ENCODE peak calls at places on chromosomes 11 and 22, in four cellular contexts. A is tibial nerve, V is neural progenitor cell, D is GOT3. N is an unnamed sample.

GRCh38 chr11:124442847-124443246 is 2.6 kb downstream of the OR8B8 start:
- DNase-seq in A (no peak), V (no peak), D (no peak), N (no peak)

GRCh38 chr11:65206441-65206841 is 24.7 kb downstream of the CAPN1 start:
- DNase-seq in A (no peak), V (no peak), D (no peak), N (no peak)

GRCh38 chr11:14190992-14191773 is 167.8 kb downstream of the RRAS2 start:
- DNase-seq in A (no peak), V (no peak), D (no peak), N (no peak)

GRCh38 chr11:5967708-5968107 is 586 bp downstream of the OR56A5 start:
- DNase-seq in A (no peak), V (no peak), D (no peak), N (no peak)

GRCh38 chr22:38238519-38239051 is 34.2 kb downstream of the TMEM184B start:
- DNase-seq in A (no peak), V (no peak), D (no peak), N (no peak)

GRCh38 chr11:35085766-35086165 is 53.2 kb upstream of the CD44 start:
- DNase-seq in A (no peak), V (no peak), D (no peak), N (no peak)

GRCh38 chr11:75403037-75403436 is 3.7 kb downstream of the RPS3 start:
- DNase-seq in A (no peak), V (no peak), D (no peak), N (no peak)

GRCh38 chr11:64086263-64086938 is 50.7 kb downstream of the FLRT1 start:
- DNase-seq in A (peak), V (no peak), D (no peak), N (no peak)

GRCh38 chr22:49331878-49332277 is 495.8 kb downstream of the BRD1 start:
- DNase-seq in A (no peak), V (no peak), D (no peak), N (no peak)